ENCODE peak calls at places on chromosomes 6 and 20, in four cellular contexts. T is H1, B is K562, S is GM12878. H is an unnamed sample.

GRCh38 chr20:23117738-23118137 is 31.6 kb upstream of the CD93 start:
- DNase-seq in T (no peak), B (no peak), S (no peak), H (no peak)

GRCh38 chr6:22332726-22333125 is 35.9 kb upstream of the PRL start:
- DNase-seq in T (no peak), B (no peak), S (no peak), H (no peak)

GRCh38 chr20:52972965-52973819 is 1.0 kb downstream of the TSHZ2 start:
- DNase-seq in T (no peak), B (no peak), S (no peak), H (no peak)

GRCh38 chr6:69735029-69735428 is 61.8 kb downstream of the LMBRD1 start:
- DNase-seq in T (no peak), B (no peak), S (no peak), H (no peak)

GRCh38 chr20:44022464-44022863 is 107.8 kb downstream of the TOX2 start:
- DNase-seq in T (no peak), B (no peak), S (no peak), H (no peak)

GRCh38 chr6:125671323-125671722 is 78.1 kb upstream of the HEY2 start:
- DNase-seq in T (no peak), B (no peak), S (no peak), H (no peak)

GRCh38 chr20:46605978-46606816 is 45.1 kb downstream of the SLC13A3 start:
- DNase-seq in T (no peak), B (no peak), S (no peak), H (no peak)

GRCh38 chr6:13538084-13538483 is 36.3 kb upstream of the SIRT5 start:
- DNase-seq in T (no peak), B (peak; percentile 47), S (no peak), H (peak; percentile 61)

GRCh38 chr6:17454316-17455005 is 61.1 kb downstream of the CAP2 start:
- DNase-seq in T (no peak), B (no peak), S (no peak), H (peak; percentile 59)

GRCh38 chr20:54355631-54356280 is 119.6 kb upstream of the DOK5 start:
- DNase-seq in T (no peak), B (no peak), S (no peak), H (peak; percentile 50)

GRCh38 chr6:86937219-86938079 is at the start of gene HTR1E:
- DNase-seq in T (no peak), B (peak; percentile 52), S (no peak), H (peak; percentile 2)

GRCh38 chr20:52481443-52481842 is 289.9 kb upstream of the ZFP64 start:
- DNase-seq in T (no peak), B (no peak), S (no peak), H (peak; percentile 50)

GRCh38 chr6:163248051-163248450 is 166.5 kb upstream of the QKI start:
- DNase-seq in T (no peak), B (no peak), S (no peak), H (no peak)

GRCh38 chr6:96939019-96939805 is 14.7 kb downstream of the KLHL32 start:
- DNase-seq in T (no peak), B (no peak), S (no peak), H (peak; percentile 29)

GRCh38 chr6:123925360-123925759 is 121.7 kb downstream of the NKAIN2 start:
- DNase-seq in T (no peak), B (no peak), S (peak; percentile 47), H (peak; percentile 16)

GRCh38 chr6:2157441-2158127 is 87.8 kb downstream of the GMDS start:
- DNase-seq in T (no peak), B (no peak), S (peak; percentile 34), H (peak; percentile 83)

GRCh38 chr6:56790424-56790823 is 147.7 kb upstream of the DST start:
- DNase-seq in T (no peak), B (no peak), S (no peak), H (no peak)

GRCh38 chr6:77040566-77041195 is 422.6 kb downstream of the HTR1B start:
- DNase-seq in T (no peak), B (no peak), S (no peak), H (peak; percentile 15)

GRCh38 chr20:34549929-34550305 is 8.6 kb upstream of the MAP1LC3A start:
- DNase-seq in T (no peak), B (no peak), S (no peak), H (no peak)

GRCh38 chr20:4120921-4121321 is 105.6 kb upstream of the RNF24 start:
- DNase-seq in T (no peak), B (no peak), S (no peak), H (no peak)

GRCh38 chr20:16104783-16105182 is 468.5 kb downstream of the KIF16B start:
- DNase-seq in T (no peak), B (no peak), S (no peak), H (no peak)

GRCh38 chr6:21264288-21264818 is 329.2 kb upstream of the SOX4 start:
- DNase-seq in T (no peak), B (no peak), S (peak; percentile 35), H (no peak)

GRCh38 chr20:38919683-38920082 is 6.5 kb upstream of the FAM83D start:
- DNase-seq in T (no peak), B (no peak), S (no peak), H (no peak)

GRCh38 chr6:21588812-21589811 is 4.4 kb upstream of the SOX4 start:
- DNase-seq in T (no peak), B (peak; percentile 69), S (no peak), H (peak; percentile 90)

GRCh38 chr6:21523652-21524051 is 69.9 kb upstream of the SOX4 start:
- DNase-seq in T (no peak), B (no peak), S (no peak), H (no peak)

GRCh38 chr6:14661188-14661587 is 543.6 kb downstream of the CD83 start:
- DNase-seq in T (no peak), B (no peak), S (peak; percentile 47), H (peak; percentile 89)

GRCh38 chr6:137518584-137518983 is 24.4 kb upstream of the OLIG3 start:
- DNase-seq in T (no peak), B (no peak), S (no peak), H (no peak)

GRCh38 chr20:19073584-19074198 is 138.8 kb upstream of the SLC24A3 start:
- DNase-seq in T (peak; percentile 15), B (peak; percentile 15), S (no peak), H (no peak)

GRCh38 chr6:43146228-43146627 is 24.8 kb upstream of the SRF start:
- DNase-seq in T (no peak), B (no peak), S (no peak), H (no peak)

GRCh38 chr20:62573856-62574611 is 68.3 kb upstream of the SLCO4A1 start:
- DNase-seq in T (no peak), B (no peak), S (no peak), H (no peak)

GRCh38 chr20:2692036-2692885 is at the start of gene EBF4:
- DNase-seq in T (no peak), B (peak; percentile 90), S (no peak), H (no peak)

GRCh38 chr6:131955876-131956275 is 4.7 kb upstream of the CCN2 start:
- DNase-seq in T (no peak), B (no peak), S (no peak), H (no peak)

GRCh38 chr6:43965628-43966373 is 161.5 kb downstream of the MRPL14 start:
- DNase-seq in T (no peak), B (no peak), S (no peak), H (no peak)

GRCh38 chr6:11374036-11375010 is 141.9 kb upstream of the NEDD9 start:
- DNase-seq in T (no peak), B (no peak), S (peak; percentile 96), H (no peak)

GRCh38 chr6:14435291-14435690 is 317.7 kb downstream of the CD83 start:
- DNase-seq in T (no peak), B (no peak), S (no peak), H (peak; percentile 21)

GRCh38 chr20:61054411-61054810 is 197.7 kb upstream of the CDH4 start:
- DNase-seq in T (no peak), B (no peak), S (no peak), H (no peak)

GRCh38 chr6:90028995-90029635 is 134.8 kb downstream of the GJA10 start:
- DNase-seq in T (no peak), B (no peak), S (no peak), H (no peak)
- TF ChIP-seq CHD1 in T (no peak), B (no peak), S (no peak), H (no peak)

GRCh38 chr20:48336647-48337046 is 491.2 kb downstream of the PREX1 start:
- DNase-seq in T (no peak), B (no peak), S (no peak), H (no peak)

GRCh38 chr20:48340915-48341314 is 486.9 kb downstream of the PREX1 start:
- DNase-seq in T (no peak), B (no peak), S (no peak), H (no peak)

GRCh38 chr20:48339147-48339985 is 488.4 kb downstream of the PREX1 start:
- DNase-seq in T (no peak), B (no peak), S (peak; percentile 63), H (peak; percentile 77)

GRCh38 chr20:48339986-48340884 is 487.6 kb downstream of the PREX1 start:
- DNase-seq in T (no peak), B (no peak), S (no peak), H (no peak)

DNA sequence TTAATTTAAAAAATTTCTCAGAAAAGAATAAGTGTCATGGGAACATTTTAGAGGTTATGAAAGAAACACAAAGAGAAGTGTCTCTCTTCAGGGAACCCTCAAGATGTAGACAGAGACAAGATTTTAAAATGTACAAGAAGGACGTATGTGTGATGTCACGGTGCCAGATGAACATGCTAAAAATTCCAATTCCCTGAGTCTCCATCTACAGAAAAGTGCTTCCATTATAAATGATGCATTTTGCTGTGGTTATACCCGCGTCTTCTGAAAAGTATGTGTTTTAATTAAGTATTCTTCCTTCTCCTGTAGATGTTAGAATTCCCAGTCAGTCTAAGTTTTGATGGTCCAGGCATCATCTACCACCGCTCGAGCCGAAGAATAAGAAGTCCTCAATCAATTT is 489.1 kb downstream of the PREX1 start:
- DNase-seq in T (no peak), B (no peak), S (no peak), H (peak; percentile 73)
- H3K4me3 ChIP-seq in T (no peak overlapping the region), B (no peak overlapping the region), S (no peak overlapping the region), H (no peak overlapping the region)

DNA sequence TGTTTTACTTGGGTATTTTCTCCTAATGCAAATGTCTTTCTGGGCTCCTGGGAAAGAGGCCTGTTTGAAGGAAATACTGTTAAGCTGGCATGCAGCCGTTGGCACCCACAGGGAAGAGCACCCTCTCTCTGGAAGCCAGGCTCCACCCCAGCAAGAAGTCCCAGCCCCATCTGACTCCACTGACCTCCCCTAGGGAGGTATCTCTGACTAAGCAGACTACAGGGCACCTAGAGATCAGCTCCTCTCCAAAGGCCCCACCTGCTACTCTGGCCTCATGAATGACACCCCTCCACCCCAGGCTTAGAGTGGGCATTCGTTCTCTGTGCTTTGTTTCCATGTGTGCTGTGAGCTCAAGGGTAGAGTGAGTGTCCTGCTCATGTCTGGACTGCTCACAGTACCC is 6.4 kb upstream of the MDGA1 start:
- DNase-seq in T (no peak), B (no peak), S (no peak), H (no peak)
- TF ChIP-seq CHD1 in T (no peak), B (no peak), S (no peak), H (no peak)

DNA sequence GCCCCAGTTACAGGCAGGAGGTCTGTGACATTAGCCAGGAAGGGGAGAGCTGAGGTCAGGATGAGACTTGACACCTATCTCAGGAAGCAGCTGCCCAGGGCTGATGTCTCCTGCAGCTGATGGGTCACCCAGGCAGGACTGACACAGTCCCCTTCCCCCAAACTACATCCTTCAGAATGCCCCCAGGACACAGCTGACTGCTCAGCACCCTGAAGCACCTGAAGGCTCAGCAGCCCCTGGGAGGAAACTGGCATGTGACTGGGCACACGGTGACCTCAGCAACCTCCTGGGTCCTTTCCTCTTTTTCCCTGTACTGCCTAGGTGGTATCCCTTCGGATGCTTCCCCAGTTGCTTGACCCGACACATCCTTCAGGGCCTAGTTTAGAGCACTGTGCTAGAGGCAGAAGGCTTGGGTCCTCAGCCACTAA is 1.9 kb downstream of the SDC4 start:
- DNase-seq in T (no peak), B (no peak), S (no peak), H (no peak)
- H3K4me3 ChIP-seq in T (no peak overlapping the region), B (no peak overlapping the region), S (no peak overlapping the region), H (peak overlapping the region; percentile 74)